ENCODE peak calls at places on chromosomes 16 and 17, in eight cellular contexts. I is endothelial cell of umbilical vein, T is sigmoid colon, Q is stomach, W is K562, C is GM12878, Z is upper lobe of left lung, G is esophagus muscularis mucosa. K is an unnamed sample.
A peak's percentile ranks its signal among the peaks of the same experiment; 100 is the strongest.

GRCh38 chr16:47779201-47780016 is 318.3 kb downstream of the PHKB start:
- DNase-seq in W (no peak), C (peak; percentile 5), I (peak; percentile 58), Z (no peak), G (no peak), T (no peak), Q (no peak), K (no peak)

GRCh38 chr17:14123579-14124278 is 54.4 kb downstream of the COX10 start:
- DNase-seq in W (no peak), Z (no peak), G (no peak), I (no peak), Q (no peak), C (peak; percentile 15), T (no peak), K (no peak)

GRCh38 chr16:69926241-69926640 is 24.9 kb upstream of the CLEC18A start:
- DNase-seq in I (no peak), Z (no peak), W (no peak), C (no peak), G (no peak), T (no peak), Q (no peak), K (no peak)

GRCh38 chr17:54754560-54754959 is 146.1 kb upstream of the TOM1L1 start:
- DNase-seq in C (no peak), Z (no peak), Q (no peak), T (no peak), I (no peak), G (no peak), W (peak; percentile 43), K (no peak)

GRCh38 chr16:55846598-55847346 is 13.9 kb upstream of the CES1 start:
- DNase-seq in T (no peak), Q (no peak), I (no peak), G (no peak), W (no peak), Z (no peak), C (no peak), K (no peak)

GRCh38 chr17:77694391-77695363 is 263.8 kb upstream of the TNRC6C start:
- DNase-seq in W (no peak), G (peak; percentile 85), T (no peak), C (no peak), Q (no peak), I (no peak), Z (no peak), K (no peak)

GRCh38 chr17:61065263-61065773 is 334.3 kb upstream of the TBX2 start:
- DNase-seq in Z (no peak), T (no peak), G (no peak), W (no peak), C (no peak), I (peak; percentile 6), Q (no peak), K (no peak)

GRCh38 chr17:12842936-12843335 is 53.6 kb downstream of the ARHGAP44 start:
- DNase-seq in G (no peak), T (no peak), I (no peak), C (no peak), Q (no peak), W (no peak), Z (no peak), K (no peak)

GRCh38 chr17:34377078-34377823 is 14.2 kb upstream of the CCL1 start:
- DNase-seq in I (no peak), G (no peak), C (no peak), W (no peak), T (no peak), Z (no peak), Q (no peak), K (no peak)

GRCh38 chr17:81959362-81960129 is 1.4 kb downstream of the NOTUM start:
- DNase-seq in Z (peak; percentile 79), C (no peak), T (peak; percentile 84), G (no peak), I (peak; percentile 18), W (peak; percentile 86), Q (peak; percentile 84), K (peak; percentile 74)

GRCh38 chr17:39617446-39618251 is 9.1 kb upstream of the PPP1R1B start:
- DNase-seq in W (peak; percentile 77), Z (peak; percentile 69), Q (peak; percentile 82), C (no peak), G (no peak), I (peak; percentile 47), T (peak; percentile 85), K (peak; percentile 59)

GRCh38 chr17:60598001-60598736 is 1.8 kb upstream of the PPM1D start:
- DNase-seq in Z (no peak), W (no peak), G (no peak), C (no peak), T (no peak), I (no peak), Q (no peak), K (no peak)

GRCh38 chr17:66540131-66540781 is 237.8 kb downstream of the PRKCA start:
- DNase-seq in G (no peak), C (no peak), Z (no peak), I (no peak), W (no peak), T (peak; percentile 80), Q (no peak), K (peak; percentile 23)

GRCh38 chr17:12977008-12977751 is 40.6 kb downstream of the ELAC2 start:
- DNase-seq in Z (no peak), G (no peak), I (no peak), W (no peak), C (no peak), T (no peak), Q (no peak), K (peak; percentile 23)

GRCh38 chr16:87948119-87948545 is 3.1 kb upstream of the BANP start:
- DNase-seq in G (no peak), I (no peak), W (no peak), T (no peak), C (no peak), Q (no peak), Z (peak; percentile 72), K (no peak)

GRCh38 chr16:25374556-25374955 is 116.9 kb upstream of the ZKSCAN2 start:
- DNase-seq in I (no peak), Z (no peak), C (no peak), W (no peak), Q (no peak), T (no peak), G (no peak), K (no peak)

GRCh38 chr17:82493517-82493840 is 26.1 kb upstream of the FOXK2 start:
- DNase-seq in Z (no peak), Q (no peak), C (no peak), G (no peak), W (no peak), I (no peak), T (no peak), K (no peak)

GRCh38 chr16:47018223-47018891 is 44.9 kb upstream of the DNAJA2 start:
- DNase-seq in Q (peak; percentile 72), C (peak; percentile 98), T (no peak), I (peak; percentile 13), G (no peak), Z (peak; percentile 44), W (peak; percentile 58), K (peak; percentile 56)

GRCh38 chr17:81341347-81342061 is 46.4 kb upstream of the SLC38A10 start:
- DNase-seq in C (no peak), Q (no peak), T (peak; percentile 67), I (no peak), W (no peak), Z (no peak), G (no peak), K (no peak)

GRCh38 chr16:49350265-49351103 is 23.1 kb upstream of the C16orf78 start:
- DNase-seq in Z (peak; percentile 37), C (no peak), T (no peak), Q (peak; percentile 65), G (no peak), W (peak; percentile 75), I (peak; percentile 21), K (no peak)

GRCh38 chr17:78127240-78127887 is 1.2 kb downstream of the TMC6 start:
- DNase-seq in Q (peak; percentile 57), T (peak; percentile 88), Z (peak; percentile 87), I (no peak), C (no peak), W (peak; percentile 46), G (no peak), K (peak; percentile 68)

GRCh38 chr17:50596191-50597037 is 35.9 kb downstream of the CACNA1G start:
- DNase-seq in Q (no peak), G (no peak), W (peak; percentile 69), Z (no peak), I (no peak), T (no peak), C (no peak), K (no peak)
- TF ChIP-seq POLR2AphosphoS5 in Q (no peak), G (no peak), W (no peak), Z (no peak), I (no peak), T (no peak), C (no peak), K (no peak)

GRCh38 chr17:75823257-75824041 is 20.8 kb downstream of the UNC13D start:
- DNase-seq in T (no peak), Q (no peak), W (no peak), Z (no peak), C (no peak), G (no peak), I (no peak), K (no peak)
- TF ChIP-seq POLR2A in T (no peak), Q (no peak), W (peak; percentile 32), Z (no peak), C (peak; percentile 57), G (no peak), I (no peak), K (no peak)

GRCh38 chr16:11996433-11997174 is 20.1 kb downstream of the SNX29 start:
- DNase-seq in Z (no peak), T (no peak), W (no peak), G (no peak), I (no peak), Q (no peak), C (no peak), K (no peak)

GRCh38 chr16:12000032-12000431 is 23.5 kb downstream of the SNX29 start:
- DNase-seq in I (no peak), C (no peak), G (no peak), W (no peak), T (no peak), Q (no peak), Z (no peak), K (no peak)

GRCh38 chr16:12006637-12007036 is 30.1 kb downstream of the SNX29 start:
- DNase-seq in G (no peak), Z (no peak), W (no peak), Q (no peak), C (no peak), I (no peak), T (no peak), K (no peak)

DNA sequence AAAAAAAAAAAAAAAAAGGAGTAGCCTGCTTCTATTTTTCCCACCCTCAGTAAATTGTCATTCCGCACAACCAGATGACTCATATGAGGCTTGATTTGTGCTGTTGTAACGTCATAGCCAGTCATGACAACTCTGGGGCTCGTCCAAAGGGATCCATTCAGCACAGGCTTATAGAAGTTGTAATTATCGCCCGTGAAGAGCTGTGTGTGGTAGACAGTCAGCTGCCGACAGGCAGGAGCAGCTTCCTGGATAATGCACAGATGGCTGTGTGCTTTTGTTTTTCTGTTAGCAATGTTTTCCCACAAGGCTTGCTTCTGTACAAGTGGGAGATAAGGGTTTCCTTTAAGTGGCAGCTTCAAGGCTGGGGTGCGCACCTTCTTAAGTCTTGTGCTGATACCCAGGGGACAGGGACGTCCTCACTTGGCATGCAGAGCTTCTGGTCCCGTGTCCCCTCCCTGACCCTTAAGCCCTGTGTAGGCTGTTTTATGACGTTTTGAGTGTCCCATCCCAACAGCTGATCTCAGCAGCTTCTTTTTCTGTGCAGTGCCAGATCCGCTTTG is 26.0 kb downstream of the SNX29 start:
- DNase-seq in C (no peak), G (no peak), I (no peak), T (no peak), Z (no peak), Q (no peak), W (no peak), K (no peak)
- H3K4me3 ChIP-seq in C (no peak overlapping the region), G (no peak overlapping the region), I (no peak overlapping the region), T (no peak overlapping the region), Z (no peak overlapping the region), Q (no peak overlapping the region), W (no peak overlapping the region), K (no peak overlapping the region)

GRCh38 chr16:2038359-2039285 is 9.0 kb downstream of the NTHL1 start:
- DNase-seq in G (no peak), Z (no peak), C (no peak), I (no peak), T (peak; percentile 90), W (no peak), Q (no peak), K (no peak)
- TF ChIP-seq POLR2AphosphoS5 in G (no peak), Z (no peak), C (no peak), I (no peak), T (no peak), W (no peak), Q (no peak), K (no peak)